ENCODE peak calls at places on chromosomes 12 and 14, in ten cellular contexts. R is spleen, D is gastrocnemius medialis, U is esophagus squamous epithelium, F is IMR-90, V is body of pancreas, S is A549, C is Peyer's patch, Q is heart left ventricle, Z is sigmoid colon. K is an unnamed sample.

GRCh38 chr12:48013287-48013686 is 9.0 kb upstream of the COL2A1 start:
- DNase-seq in R (no peak), D (no peak), U (no peak), F (no peak), V (peak; percentile 43), S (no peak), C (no peak), Q (no peak), Z (no peak), K (no peak)

GRCh38 chr12:117038023-117038680 is 61.1 kb downstream of the TESC start:
- DNase-seq in R (peak; percentile 56), D (no peak), U (no peak), F (no peak), V (no peak), S (no peak), C (no peak), Q (no peak), Z (peak; percentile 64), K (no peak)

GRCh38 chr14:75697371-75697770 is 36.3 kb downstream of the TTLL5 start:
- DNase-seq in R (no peak), D (no peak), U (no peak), F (no peak), V (no peak), S (no peak), C (no peak), Q (no peak), Z (no peak), K (no peak)

GRCh38 chr12:87922721-87923120 is 106.5 kb downstream of the C12orf50 start:
- DNase-seq in R (no peak), D (no peak), U (no peak), F (peak; percentile 52), V (no peak), S (no peak), C (no peak), Q (no peak), Z (no peak), K (no peak)

GRCh38 chr14:34301107-34301734 is 160.8 kb downstream of the SPTSSA start:
- DNase-seq in R (no peak), D (no peak), U (no peak), F (peak; percentile 12), V (no peak), S (peak; percentile 41), C (no peak), Q (no peak), Z (no peak), K (peak; percentile 16)

GRCh38 chr12:62426095-62426488 is 40.5 kb upstream of the MON2 start:
- DNase-seq in R (no peak), D (no peak), U (no peak), F (peak; percentile 4), V (no peak), S (no peak), C (no peak), Q (no peak), Z (no peak), K (no peak)

GRCh38 chr12:55935742-55936151 is 4.8 kb downstream of the DGKA start:
- DNase-seq in R (peak; percentile 80), D (no peak), U (no peak), F (no peak), V (no peak), S (no peak), C (peak; percentile 52), Q (peak; percentile 65), Z (peak; percentile 78), K (peak; percentile 52)

GRCh38 chr14:74905595-74906142 is 17.4 kb downstream of the RPS6KL1 start:
- DNase-seq in R (peak; percentile 93), D (peak; percentile 39), U (no peak), F (peak; percentile 34), V (peak; percentile 76), S (peak; percentile 60), C (peak; percentile 90), Q (peak; percentile 72), Z (peak; percentile 87), K (peak; percentile 75)

GRCh38 chr12:120639771-120640721 is at the start of gene CABP1:
- DNase-seq in R (peak; percentile 86), D (no peak), U (no peak), F (no peak), V (peak; percentile 35), S (peak; percentile 56), C (peak; percentile 73), Q (no peak), Z (no peak), K (no peak)

GRCh38 chr12:121217066-121217465 is 7.1 kb downstream of the P2RX4 start:
- DNase-seq in R (peak; percentile 29), D (no peak), U (no peak), F (no peak), V (no peak), S (no peak), C (peak; percentile 81), Q (no peak), Z (no peak), K (no peak)

GRCh38 chr12:96327346-96327745 is 72.9 kb downstream of the CDK17 start:
- DNase-seq in R (peak; percentile 73), D (no peak), U (no peak), F (no peak), V (no peak), S (no peak), C (peak; percentile 64), Q (no peak), Z (no peak), K (no peak)

GRCh38 chr12:104486416-104486815 is 29.7 kb downstream of the CHST11 start:
- DNase-seq in R (no peak), D (no peak), U (no peak), F (no peak), V (no peak), S (no peak), C (peak; percentile 35), Q (no peak), Z (no peak), K (no peak)

DNA sequence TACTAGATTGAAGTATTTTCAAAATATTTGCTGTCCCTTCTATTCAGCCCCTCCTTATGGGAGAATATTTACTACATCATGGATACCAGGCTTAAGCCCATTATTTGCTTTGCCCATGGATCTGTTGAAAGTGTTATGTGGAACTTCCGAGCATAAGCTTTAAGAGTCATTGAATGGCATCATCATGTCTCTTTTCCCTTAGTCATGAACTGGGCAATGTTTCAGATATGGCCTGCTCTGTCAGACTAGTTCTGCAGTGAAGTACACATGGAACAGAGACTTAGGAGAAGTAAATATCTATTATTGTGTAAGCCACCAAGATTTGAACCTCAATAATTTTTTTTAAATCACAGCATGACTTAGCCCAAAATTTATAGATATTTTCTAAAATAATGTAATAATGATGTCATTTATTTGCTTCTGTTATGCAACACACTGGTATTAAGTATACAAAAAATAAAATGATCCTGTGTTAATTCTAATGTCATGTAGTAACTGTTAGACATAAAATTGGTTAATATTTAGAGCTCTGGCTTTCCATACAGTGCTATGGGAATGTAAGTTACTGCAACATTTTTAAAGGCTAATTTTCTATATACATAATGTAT is 1097.3 kb downstream of the SLC16A7 start:
- DNase-seq in R (no peak), D (no peak), U (no peak), F (peak; percentile 10), V (no peak), S (no peak), C (no peak), Q (no peak), Z (no peak), K (no peak)
- H3K4me1 ChIP-seq in R (no peaks in the 10 kb centered on the region), D (no peaks in the 10 kb centered on the region), U (no peaks in the 10 kb centered on the region), F (no peaks in the 10 kb centered on the region), V (no peaks in the 10 kb centered on the region), S (no peaks in the 10 kb centered on the region), C (no peaks in the 10 kb centered on the region), Q (no peaks in the 10 kb centered on the region), Z (no peaks in the 10 kb centered on the region), K (no peaks in the 10 kb centered on the region)

DNA sequence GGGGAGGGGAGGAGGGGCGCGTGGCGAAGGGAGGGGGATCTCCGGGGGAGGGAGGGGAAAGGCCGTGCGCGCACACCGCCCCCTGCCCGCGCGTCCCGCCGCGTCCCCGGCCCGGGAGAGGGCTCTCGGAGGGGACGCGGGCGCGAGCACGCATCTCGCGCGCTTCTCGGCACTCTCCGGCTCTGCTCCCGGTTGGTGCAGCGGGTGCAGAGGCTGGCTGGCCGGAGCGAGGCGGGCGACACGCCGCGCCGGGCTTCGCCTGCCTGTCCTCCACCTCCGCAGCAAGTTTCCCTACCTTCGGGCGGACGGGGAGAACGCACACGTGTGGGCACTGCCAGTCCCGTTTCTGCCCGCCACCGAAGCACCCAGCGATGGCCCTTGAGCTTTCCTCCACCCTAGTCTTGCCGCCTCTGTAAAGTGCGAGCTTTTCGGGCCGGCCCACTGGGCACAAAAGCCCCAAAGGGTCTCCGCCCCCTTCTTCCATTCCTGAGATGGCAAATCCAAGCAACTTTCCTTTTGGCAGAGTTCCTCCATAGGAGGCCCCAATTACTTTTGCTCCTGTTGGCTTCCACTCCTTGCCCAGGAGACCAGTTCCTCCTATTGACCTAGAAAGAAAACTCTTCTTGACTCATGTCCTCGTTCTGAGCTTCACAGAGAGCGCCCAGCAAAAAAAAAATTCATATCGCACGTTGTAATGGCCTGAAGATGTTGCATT is 363 bp upstream of the CSAD start:
- DNase-seq in R (peak; percentile 95), D (peak; percentile 54), U (no peak), F (peak; percentile 71), V (peak; percentile 73), S (peak; percentile 91), C (peak; percentile 88), Q (peak; percentile 82), Z (peak; percentile 86), K (peak; percentile 78)
- TF ChIP-seq POLR2A in R (no peak), D (no peak), U (no peak), F (no peak), V (no peak), S (peak; percentile 87), C (no peak), Q (no peak), Z (no peak), K (no peak)

GRCh38 chr14:64746298-64747250 is 42.4 kb downstream of the PLEKHG3 start:
- DNase-seq in R (no peak), D (no peak), U (no peak), F (peak; percentile 13), V (no peak), S (no peak), C (no peak), Q (peak; percentile 59), Z (no peak), K (no peak)
- H3K27ac ChIP-seq in R (peak overlapping the region; percentile 76), D (peak overlapping the region; percentile 52), U (peak overlapping the region; percentile 42), F (no peak overlapping the region), V (no peak overlapping the region), S (peak overlapping the region; percentile 27), C (no peak overlapping the region), Q (peak overlapping the region; percentile 65), Z (peak overlapping the region; percentile 70), K (peak overlapping the region; percentile 64)

GRCh38 chr14:104788533-104788818 is 7.1 kb downstream of the AKT1 start:
- DNase-seq in R (no peak), D (no peak), U (no peak), F (no peak), V (no peak), S (no peak), C (no peak), Q (no peak), Z (no peak), K (no peak)

GRCh38 chr14:104789752-104790743 is 5.5 kb downstream of the AKT1 start:
- DNase-seq in R (no peak), D (no peak), U (no peak), F (no peak), V (no peak), S (no peak), C (no peak), Q (no peak), Z (no peak), K (no peak)

GRCh38 chr14:104786726-104787675 is 8.5 kb downstream of the AKT1 start:
- DNase-seq in R (peak; percentile 85), D (no peak), U (no peak), F (no peak), V (no peak), S (no peak), C (no peak), Q (peak; percentile 21), Z (no peak), K (no peak)

GRCh38 chr14:104787736-104788532 is 7.6 kb downstream of the AKT1 start:
- DNase-seq in R (peak; percentile 88), D (no peak), U (no peak), F (no peak), V (no peak), S (no peak), C (no peak), Q (peak; percentile 53), Z (no peak), K (no peak)

GRCh38 chr14:104788873-104789663 is 6.5 kb downstream of the AKT1 start:
- DNase-seq in R (no peak), D (no peak), U (no peak), F (no peak), V (no peak), S (no peak), C (no peak), Q (peak; percentile 25), Z (no peak), K (no peak)
- H3K4me1 ChIP-seq in R (peaks cover 56% of the 10 kb centered on the region), D (peaks cover 33% of the 10 kb centered on the region), U (peaks cover 39% of the 10 kb centered on the region), F (peaks cover 13% of the 10 kb centered on the region), V (peaks cover 83% of the 10 kb centered on the region), S (peaks cover 32% of the 10 kb centered on the region), C (peaks cover 11% of the 10 kb centered on the region), Q (peaks cover 53% of the 10 kb centered on the region), Z (peaks cover 81% of the 10 kb centered on the region), K (no peaks in the 10 kb centered on the region)